ENCODE peak calls at places on chromosomes 13 and 19, in five cellular contexts. M is uterus; D is choroid plexus epithelial cell; K is CD8-positive, alpha-beta T cell; P is bronchial epithelial cell. W is an unnamed sample.

GRCh38 chr13:27639186-27639585 is 17.5 kb downstream of the POLR1D start:
- DNase-seq in M (no peak), D (no peak), K (no peak), P (no peak), W (no peak)

GRCh38 chr13:36030670-36031331 is 100.4 kb downstream of the DCLK1 start:
- DNase-seq in M (peak), D (peak), K (no peak), P (peak), W (peak)

GRCh38 chr19:2097330-2098327 is 914 bp downstream of the IZUMO4 start:
- DNase-seq in M (peak), D (no peak), K (peak), P (no peak), W (no peak)

GRCh38 chr13:110813646-110814624 is 100.4 kb downstream of the ING1 start:
- DNase-seq in M (no peak), D (no peak), K (no peak), P (no peak), W (no peak)

GRCh38 chr13:43390101-43390500 is 366.7 kb downstream of the DNAJC15 start:
- DNase-seq in M (no peak), D (peak), K (no peak), P (no peak), W (no peak)

GRCh38 chr19:1045247-1045603 is 5.3 kb downstream of the ABCA7 start:
- DNase-seq in M (no peak), D (no peak), K (no peak), P (peak), W (no peak)

GRCh38 chr13:26471807-26472206 is 85.7 kb upstream of the WASF3 start:
- DNase-seq in M (no peak), D (no peak), K (no peak), P (no peak), W (no peak)

GRCh38 chr13:95479706-95480105 is 72.8 kb upstream of the CLDN10 start:
- DNase-seq in M (no peak), D (no peak), K (no peak), P (no peak), W (no peak)

GRCh38 chr13:98301721-98302120 is 124.7 kb upstream of the RNF113B start:
- DNase-seq in M (no peak), D (peak), K (no peak), P (no peak), W (no peak)

GRCh38 chr13:48216204-48216711 is 16.7 kb upstream of the ITM2B start:
- DNase-seq in M (no peak), D (no peak), K (no peak), P (no peak), W (no peak)

GRCh38 chr19:37969695-37970094 is 62.7 kb downstream of the SIPA1L3 start:
- DNase-seq in M (no peak), D (no peak), K (no peak), P (peak), W (no peak)

GRCh38 chr13:52461265-52461664 is 6.0 kb downstream of the CKAP2 start:
- DNase-seq in M (no peak), D (no peak), K (no peak), P (no peak), W (no peak)

GRCh38 chr13:113208424-113209335 is at the start of gene PCID2:
- DNase-seq in M (peak), D (peak), K (peak), P (peak), W (peak)

GRCh38 chr13:30831515-30831914 is 74.6 kb upstream of the MEDAG start:
- DNase-seq in M (no peak), D (no peak), K (no peak), P (no peak), W (no peak)

GRCh38 chr19:40457953-40458596 is 7.5 kb downstream of the BLVRB start:
- DNase-seq in M (no peak), D (no peak), K (no peak), P (no peak), W (no peak)

GRCh38 chr13:101727118-101727517 is 274.6 kb downstream of the ITGBL1 start:
- DNase-seq in M (no peak), D (no peak), K (no peak), P (no peak), W (no peak)

GRCh38 chr19:53424968-53425597 is 6.7 kb upstream of the ZNF761 start:
- DNase-seq in M (peak), D (peak), K (peak), P (peak), W (peak)

GRCh38 chr13:104592127-104592526 is 1525.9 kb upstream of the SLC10A2 start:
- DNase-seq in M (no peak), D (peak), K (no peak), P (peak), W (peak)

GRCh38 chr13:34217343-34218094 is 399.6 kb downstream of the RFC3 start:
- DNase-seq in M (no peak), D (no peak), K (no peak), P (no peak), W (no peak)

GRCh38 chr19:17109962-17110598 is 34.5 kb downstream of the MYO9B start:
- DNase-seq in M (no peak), D (no peak), K (peak), P (no peak), W (no peak)

GRCh38 chr13:44872751-44873150 is 116.5 kb downstream of the NUFIP1 start:
- DNase-seq in M (no peak), D (no peak), K (no peak), P (no peak), W (no peak)

GRCh38 chr19:13396256-13397080 is 109.8 kb downstream of the CACNA1A start:
- DNase-seq in M (peak), D (peak), K (no peak), P (peak), W (peak)

GRCh38 chr19:30552593-30552992 is 180.4 kb downstream of the ZNF536 start:
- DNase-seq in M (no peak), D (no peak), K (no peak), P (no peak), W (no peak)

GRCh38 chr13:29758591-29759114 is 91.8 kb downstream of the UBL3 start:
- DNase-seq in M (no peak), D (peak), K (peak), P (peak), W (no peak)

GRCh38 chr19:27777726-27778125 is 1435.2 kb downstream of the UQCRFS1 start:
- DNase-seq in M (no peak), D (peak), K (no peak), P (no peak), W (no peak)

GRCh38 chr13:37136187-37136586 is 30.7 kb upstream of the CSNK1A1L start:
- DNase-seq in M (no peak), D (no peak), K (no peak), P (no peak), W (no peak)

GRCh38 chr13:26628706-26629105 is 71.2 kb downstream of the WASF3 start:
- DNase-seq in M (no peak), D (peak), K (no peak), P (peak), W (peak)

GRCh38 chr13:102800145-102801041 is 1.5 kb downstream of the BIVM start:
- DNase-seq in M (peak), D (peak), K (peak), P (peak), W (peak)

GRCh38 chr13:95814494-95814893 is 137.6 kb downstream of the DNAJC3 start:
- DNase-seq in M (no peak), D (no peak), K (no peak), P (no peak), W (no peak)

GRCh38 chr13:32790731-32791130 is 204.5 kb downstream of the PDS5B start:
- DNase-seq in M (no peak), D (peak), K (no peak), P (no peak), W (no peak)

GRCh38 chr19:7831452-7831851 is 1.4 kb downstream of the EVI5L start:
- DNase-seq in M (no peak), D (peak), K (no peak), P (peak), W (peak)

GRCh38 chr13:36029171-36029570 is 102.0 kb downstream of the DCLK1 start:
- DNase-seq in M (no peak), D (peak), K (no peak), P (peak), W (peak)

GRCh38 chr13:39524795-39525194 is 78.2 kb downstream of the LHFPL6 start:
- DNase-seq in M (no peak), D (no peak), K (no peak), P (no peak), W (no peak)

GRCh38 chr13:59746291-59746962 is 417.3 kb downstream of the DIAPH3 start:
- DNase-seq in M (no peak), D (peak), K (no peak), P (peak), W (peak)

GRCh38 chr13:53206455-53206854 is 177.8 kb downstream of the OLFM4 start:
- DNase-seq in M (no peak), D (peak), K (no peak), P (peak), W (peak)

GRCh38 chr19:6108721-6109633 is 1.3 kb downstream of the RFX2 start:
- DNase-seq in M (peak), D (peak), K (peak), P (peak), W (peak)

GRCh38 chr13:78601886-78602560 is 1.3 kb downstream of the POU4F1 start:
- DNase-seq in M (no peak), D (no peak), K (no peak), P (no peak), W (no peak)

GRCh38 chr13:37201081-37201480 is 95.6 kb upstream of the CSNK1A1L start:
- DNase-seq in M (no peak), D (no peak), K (no peak), P (no peak), W (no peak)

GRCh38 chr13:75670496-75670895 is 34.4 kb downstream of the LMO7 start:
- DNase-seq in M (no peak), D (no peak), K (no peak), P (peak), W (no peak)

DNA sequence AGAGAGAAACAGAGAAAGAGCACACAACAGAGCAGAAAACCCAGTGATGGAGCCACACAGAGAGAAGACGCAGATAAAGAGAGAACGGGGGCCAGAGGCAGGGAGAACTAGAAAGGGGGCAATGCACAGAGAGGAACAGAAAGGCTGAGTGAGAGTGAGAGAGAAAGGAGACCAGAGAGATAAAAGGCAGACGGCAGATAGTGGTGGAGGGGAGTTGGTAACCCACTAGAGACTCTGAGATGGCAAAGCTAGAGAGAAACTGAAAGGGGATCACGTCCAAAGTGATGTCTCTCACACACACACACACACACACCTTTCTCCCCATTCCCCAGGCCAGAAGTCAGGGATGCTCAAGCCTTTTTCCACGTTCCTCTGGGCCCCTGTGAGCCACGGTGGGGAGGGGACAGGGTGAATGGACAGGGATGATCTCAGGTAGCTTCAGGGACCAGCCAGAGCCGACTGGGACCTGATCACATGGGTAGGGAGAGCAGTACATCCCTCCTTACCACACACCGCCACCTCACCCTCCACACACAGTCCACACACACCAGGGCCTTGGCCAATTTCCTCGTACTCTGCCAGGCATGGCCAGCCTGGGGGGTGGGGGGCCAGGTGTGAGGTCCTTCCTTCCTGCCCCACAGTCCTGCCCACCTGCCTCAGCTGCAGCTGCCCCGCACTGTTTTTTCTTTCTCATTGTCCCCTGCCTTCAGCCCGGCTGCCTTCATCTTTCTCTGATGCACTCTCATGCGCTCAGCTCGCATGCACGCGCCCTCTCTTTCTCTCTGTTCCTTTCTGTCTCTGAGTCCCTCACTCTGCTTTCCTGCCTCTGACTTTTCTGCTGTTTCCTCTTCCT is 22.5 kb upstream of the POU2F2 start:
- DNase-seq in M (no peak), D (no peak), K (no peak), P (no peak), W (no peak)
- H3K4me3 ChIP-seq in M (no peak), D (no peak), K (no peak), P (no peak), W (no peak)

GRCh38 chr19:19276386-19276785 is 3.3 kb upstream of the TM6SF2 start:
- DNase-seq in M (no peak), D (peak), K (no peak), P (no peak), W (peak)
- TF ChIP-seq CTCF in M (no peak), D (no peak), K (no peak), P (no peak), W (no peak)

GRCh38 chr19:46250057-46250456 is 20.5 kb downstream of the IGFL1 start:
- DNase-seq in M (no peak), D (no peak), K (no peak), P (no peak), W (no peak)
- H3K4me3 ChIP-seq in M (no peak), D (no peak), K (no peak), P (no peak), W (no peak)

GRCh38 chr13:107866007-107866665 is 349.2 kb downstream of the LIG4 start:
- DNase-seq in M (no peak), D (peak), K (no peak), P (no peak), W (peak)

GRCh38 chr13:107866666-107867623 is 348.4 kb downstream of the LIG4 start:
- DNase-seq in M (no peak), D (peak), K (no peak), P (no peak), W (peak)

GRCh38 chr13:107865643-107866006 is 349.7 kb downstream of the LIG4 start:
- DNase-seq in M (no peak), D (peak), K (no peak), P (no peak), W (peak)

GRCh38 chr13:107870400-107870799 is 344.9 kb downstream of the LIG4 start:
- DNase-seq in M (no peak), D (no peak), K (no peak), P (no peak), W (no peak)

DNA sequence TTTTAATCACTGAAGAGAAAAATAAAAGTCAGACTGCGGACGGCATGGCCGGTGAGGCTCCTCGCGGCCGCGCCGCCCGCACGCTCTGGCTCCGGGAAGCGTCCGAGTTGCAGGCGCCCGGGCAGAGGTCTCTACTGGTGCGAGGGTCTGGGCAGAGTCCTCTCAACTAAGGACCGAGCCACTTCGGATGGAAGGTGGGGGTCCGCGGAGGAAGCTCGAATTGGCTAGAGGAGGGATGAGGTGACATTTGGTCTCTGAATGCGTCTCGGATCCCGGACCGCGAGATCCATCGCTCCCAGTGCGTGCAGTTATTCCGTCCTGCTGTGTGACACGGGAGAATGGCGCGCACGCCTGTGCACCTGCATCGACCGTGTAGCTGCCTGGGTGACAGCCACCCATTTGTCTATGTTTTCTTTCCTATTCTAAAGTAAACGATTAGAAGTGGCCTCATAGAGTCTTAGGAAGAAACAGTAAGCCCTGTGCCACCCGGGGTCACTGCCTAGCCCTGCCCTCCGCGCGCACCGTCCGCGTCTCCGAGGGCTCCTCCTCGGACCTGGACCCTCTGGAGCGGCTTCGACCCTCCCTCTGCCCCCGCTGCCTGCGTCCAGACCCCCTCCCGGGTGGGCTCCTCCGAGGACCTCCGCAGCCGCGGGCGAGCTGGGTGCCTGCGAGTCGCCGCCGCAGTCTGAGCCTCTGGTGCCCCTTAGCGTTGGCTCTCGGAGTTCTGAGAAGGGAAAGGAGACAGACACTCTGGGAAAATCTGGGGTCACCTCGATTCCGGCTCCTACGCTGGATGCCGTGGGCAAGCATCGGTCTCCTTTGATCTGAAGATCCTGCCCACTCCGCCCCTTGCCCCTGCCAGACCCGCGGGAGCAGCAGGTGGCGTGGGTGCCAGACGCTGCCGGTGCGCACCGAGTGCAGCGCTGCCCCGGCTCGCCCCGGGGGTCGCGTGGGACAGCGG is 347.4 kb downstream of the LIG4 start:
- DNase-seq in M (no peak), D (peak), K (no peak), P (no peak), W (peak)
- TF ChIP-seq CTCF in M (no peak), D (peak), K (no peak), P (peak), W (peak)

GRCh38 chr19:47483200-47483599 is 819 bp downstream of the KPTN start:
- DNase-seq in M (no peak), D (no peak), K (no peak), P (no peak), W (no peak)
- H3K4me3 ChIP-seq in M (no peak), D (peak), K (no peak), P (no peak), W (peak)

W was measured in fibroblast of pulmonary artery.